ENCODE peak calls at places on chromosomes 12 and 14, in four cellular contexts. Q is pons, L is SW480, D is T-helper 2 cell. N is an unnamed sample.
A peak's percentile ranks its signal among the peaks of the same experiment; 100 is the strongest.

GRCh38 chr12:45166056-45166455 is 49.8 kb upstream of the ANO6 start:
- DNase-seq in Q (no peak), L (no peak), D (no peak), N (no peak)

GRCh38 chr12:11026118-11026517 is 3.7 kb upstream of the TAS2R19 start:
- DNase-seq in Q (no peak), L (no peak), D (no peak), N (peak; percentile 22)

GRCh38 chr14:95255013-95255412 is 64.7 kb downstream of the CLMN start:
- DNase-seq in Q (no peak), L (no peak), D (no peak), N (no peak)

GRCh38 chr14:35340616-35341453 is 48.7 kb downstream of the PSMA6 start:
- DNase-seq in Q (no peak), L (no peak), D (no peak), N (no peak)

GRCh38 chr12:92237262-92237661 is 91.6 kb upstream of the BTG1 start:
- DNase-seq in Q (no peak), L (no peak), D (no peak), N (no peak)

GRCh38 chr12:65867428-65867827 is 43.1 kb downstream of the HMGA2 start:
- DNase-seq in Q (no peak), L (no peak), D (no peak), N (peak; percentile 54)

GRCh38 chr12:121797937-121798801 is 4.7 kb upstream of the RHOF start:
- DNase-seq in Q (peak; percentile 54), L (peak; percentile 68), D (no peak), N (peak; percentile 62)

GRCh38 chr12:12356467-12356885 is 402 bp upstream of the BORCS5 start:
- DNase-seq in Q (no peak), L (no peak), D (no peak), N (no peak)

GRCh38 chr14:71001742-71002141 is 94.5 kb downstream of the PCNX1 start:
- DNase-seq in Q (no peak), L (no peak), D (no peak), N (no peak)

GRCh38 chr14:31069343-31069742 is 43.2 kb upstream of the STRN3 start:
- DNase-seq in Q (no peak), L (no peak), D (no peak), N (no peak)

GRCh38 chr14:36301159-36301558 is 19.3 kb downstream of the MBIP start:
- DNase-seq in Q (no peak), L (no peak), D (no peak), N (no peak)